ENCODE peak calls at places on chromosomes 16 and 17, in four cellular contexts. I is CD8-positive, alpha-beta T cell; J is spleen; N is tibial artery. Q is an unnamed sample.
A peak's percentile ranks its signal among the peaks of the same experiment; 100 is the strongest.

GRCh38 chr17:8954339-8954738 is 11.2 kb downstream of the PIK3R5 start:
- DNase-seq in I (peak; percentile 83), J (peak; percentile 95), N (peak; percentile 76), Q (peak; percentile 56)

GRCh38 chr17:50778988-50779387 is 11.7 kb upstream of the ANKRD40CL start:
- DNase-seq in I (no peak), J (no peak), N (no peak), Q (no peak)

GRCh38 chr16:73062640-73063283 is 14.8 kb upstream of the ZFHX3 start:
- DNase-seq in I (no peak), J (no peak), N (no peak), Q (no peak)

GRCh38 chr16:11976850-11977205 is 294 bp downstream of the SNX29 start:
- DNase-seq in I (no peak), J (no peak), N (peak; percentile 22), Q (peak; percentile 13)

GRCh38 chr17:64006361-64007088 is 8.4 kb downstream of the PRR29 start:
- DNase-seq in I (no peak), J (peak; percentile 87), N (peak; percentile 48), Q (peak; percentile 80)

GRCh38 chr16:73949574-73950348 is 346.9 kb upstream of the PSMD7 start:
- DNase-seq in I (no peak), J (no peak), N (peak; percentile 30), Q (peak; percentile 7)

GRCh38 chr17:17702370-17702769 is 21.1 kb downstream of the RAI1 start:
- DNase-seq in I (no peak), J (no peak), N (no peak), Q (no peak)

GRCh38 chr16:56911771-56912541 is 20.0 kb upstream of the HERPUD1 start:
- DNase-seq in I (no peak), J (peak; percentile 89), N (peak; percentile 52), Q (peak; percentile 41)

GRCh38 chr16:76583466-76583865 is 306.3 kb downstream of the CNTNAP4 start:
- DNase-seq in I (no peak), J (no peak), N (no peak), Q (peak; percentile 12)

GRCh38 chr16:2474877-2475412 is at the start of gene TBC1D24:
- DNase-seq in I (peak; percentile 77), J (peak; percentile 97), N (peak; percentile 82), Q (peak; percentile 92)

GRCh38 chr17:7074931-7075330 is 5.1 kb downstream of the CLEC10A start:
- DNase-seq in I (no peak), J (no peak), N (no peak), Q (no peak)

GRCh38 chr17:40518401-40519088 is 17.1 kb upstream of the TNS4 start:
- DNase-seq in I (no peak), J (peak; percentile 51), N (no peak), Q (no peak)

GRCh38 chr16:84115919-84116719 is 623 bp downstream of the MBTPS1 start:
- DNase-seq in I (peak; percentile 66), J (no peak), N (no peak), Q (no peak)

GRCh38 chr16:30808163-30808562 is 21.2 kb upstream of the ZNF629 start:
- DNase-seq in I (no peak), J (no peak), N (no peak), Q (no peak)

GRCh38 chr16:86761117-86761971 is 183.0 kb downstream of the FOXL1 start:
- DNase-seq in I (peak; percentile 52), J (peak; percentile 75), N (peak; percentile 58), Q (peak; percentile 62)

GRCh38 chr17:78572277-78573205 is 4.7 kb downstream of the DNAH17 start:
- DNase-seq in I (no peak), J (no peak), N (no peak), Q (no peak)

GRCh38 chr17:19928299-19928698 is 49.3 kb downstream of the AKAP10 start:
- DNase-seq in I (no peak), J (no peak), N (no peak), Q (no peak)

GRCh38 chr17:57107498-57108101 is 22.6 kb downstream of the AKAP1 start:
- DNase-seq in I (no peak), J (no peak), N (no peak), Q (no peak)

GRCh38 chr17:18141210-18141803 is 32.8 kb downstream of the MYO15A start:
- DNase-seq in I (peak; percentile 44), J (no peak), N (no peak), Q (no peak)

GRCh38 chr17:51572115-51572514 is 311.8 kb downstream of the UTP18 start:
- DNase-seq in I (no peak), J (no peak), N (no peak), Q (no peak)

GRCh38 chr16:81190667-81191066 is 47.8 kb upstream of the BCO1 start:
- DNase-seq in I (no peak), J (no peak), N (no peak), Q (no peak)

GRCh38 chr17:42347606-42348005 is 40.6 kb downstream of the STAT3 start:
- DNase-seq in I (no peak), J (no peak), N (no peak), Q (no peak)

GRCh38 chr16:70421473-70422311 is 17.2 kb downstream of the ST3GAL2 start:
- DNase-seq in I (no peak), J (no peak), N (no peak), Q (no peak)

GRCh38 chr17:17505151-17505550 is 9.0 kb upstream of the RASD1 start:
- DNase-seq in I (no peak), J (no peak), N (no peak), Q (no peak)

GRCh38 chr16:68399456-68399855 is 48.9 kb downstream of the SMPD3 start:
- DNase-seq in I (no peak), J (peak; percentile 29), N (no peak), Q (no peak)

DNA sequence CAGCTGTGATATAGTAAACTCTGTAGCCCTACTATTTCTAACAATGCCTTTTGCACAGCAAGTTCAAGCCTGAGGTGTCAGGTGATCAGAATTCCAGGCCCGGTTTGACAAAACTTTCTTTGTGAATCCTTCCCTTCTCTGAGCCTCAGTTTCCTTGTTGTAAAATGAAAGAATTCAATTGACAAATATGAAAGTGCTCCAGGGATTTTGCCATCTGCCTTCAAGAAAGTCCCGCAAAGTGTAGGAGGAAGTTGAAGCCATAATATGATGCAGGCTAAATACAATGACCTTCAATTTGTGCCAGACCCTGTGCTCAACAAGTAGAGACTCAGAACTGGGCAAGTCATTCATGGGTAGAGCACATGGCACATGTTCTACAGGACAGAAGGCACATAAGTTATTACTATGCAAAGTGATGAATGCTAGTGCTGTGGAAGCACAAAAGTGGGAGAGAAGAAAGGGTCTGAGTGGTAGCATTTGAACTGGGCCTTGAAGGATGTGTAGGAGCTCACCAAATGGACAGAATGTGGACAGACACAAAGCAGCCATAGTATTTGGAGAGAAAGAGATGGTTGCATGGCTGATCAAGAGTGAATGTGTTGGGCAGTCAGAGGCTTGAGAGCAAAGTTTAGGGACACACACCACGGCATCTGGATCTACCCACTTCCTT is 2.3 kb upstream of the SCIMP start:
- DNase-seq in I (no peak), J (no peak), N (no peak), Q (no peak)
- H3K4me1 ChIP-seq in I (peaks cover 26% of the 10 kb centered on the region), J (peaks cover 44% of the 10 kb centered on the region), N (no peaks in the 10 kb centered on the region), Q (peaks cover 1% of the 10 kb centered on the region)

DNA sequence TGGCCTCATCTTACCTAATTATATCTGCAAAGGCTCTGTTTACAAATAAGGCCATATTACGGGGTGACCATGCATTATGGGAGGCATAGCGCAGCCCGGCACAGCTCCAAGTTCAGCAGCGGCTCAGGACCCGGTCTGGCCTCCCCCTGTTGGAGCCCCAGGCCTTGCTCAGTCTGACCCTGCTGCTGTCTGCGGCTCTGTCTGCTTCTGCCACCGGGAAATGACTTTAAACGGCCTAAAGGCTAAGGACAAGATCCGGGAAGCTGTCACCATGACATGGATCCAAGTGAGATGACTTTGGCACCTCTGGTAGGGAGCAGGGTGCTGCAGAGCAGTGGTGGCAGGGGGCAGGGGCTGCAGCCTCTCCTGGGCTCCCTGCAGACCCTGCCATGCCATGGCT is 140.6 kb upstream of the GSE1 start:
- DNase-seq in I (no peak), J (no peak), N (no peak), Q (no peak)
- H3K4me1 ChIP-seq in I (no peaks in the 10 kb centered on the region), J (no peaks in the 10 kb centered on the region), N (peaks cover 19% of the 10 kb centered on the region), Q (peaks cover 5% of the 10 kb centered on the region)

DNA sequence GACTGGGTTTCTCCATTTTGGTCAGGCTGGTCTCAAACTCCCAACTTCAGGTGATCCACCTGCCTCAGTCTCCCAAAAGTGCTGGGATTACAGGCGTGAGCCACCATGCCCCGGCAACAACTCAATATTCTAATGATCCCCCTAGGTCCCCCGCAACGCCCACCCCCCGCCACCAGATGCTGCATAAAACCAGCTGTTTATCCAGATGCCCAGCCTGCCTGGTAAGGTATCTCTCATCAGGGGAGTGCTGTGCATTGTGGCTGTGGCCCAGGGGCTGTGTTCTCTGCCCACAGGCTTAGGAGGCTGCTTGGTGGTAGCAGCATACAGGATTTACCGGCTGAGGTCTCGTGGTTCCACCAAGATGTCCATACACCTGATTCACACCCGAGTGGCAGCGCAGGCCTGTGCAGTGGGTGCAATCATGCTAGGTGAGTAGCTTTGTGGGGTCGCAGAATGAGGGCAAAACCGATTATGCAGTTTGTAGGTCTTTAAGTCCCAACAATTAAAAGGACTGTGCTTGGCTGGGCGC is 1.3 kb downstream of the HIGD1B start:
- DNase-seq in I (no peak), J (no peak), N (no peak), Q (no peak)
- H3K4me1 ChIP-seq in I (no peaks in the 10 kb centered on the region), J (no peaks in the 10 kb centered on the region), N (no peaks in the 10 kb centered on the region), Q (no peaks in the 10 kb centered on the region)

GRCh38 chr17:61225178-61225577 is 174.5 kb upstream of the TBX2 start:
- DNase-seq in I (no peak), J (no peak), N (no peak), Q (no peak)

GRCh38 chr17:61219460-61219859 is 180.2 kb upstream of the TBX2 start:
- DNase-seq in I (no peak), J (no peak), N (peak; percentile 32), Q (peak; percentile 16)

GRCh38 chr17:61221181-61221580 is 178.5 kb upstream of the TBX2 start:
- DNase-seq in I (no peak), J (no peak), N (no peak), Q (no peak)

GRCh38 chr17:61223725-61224124 is 175.9 kb upstream of the TBX2 start:
- DNase-seq in I (no peak), J (no peak), N (no peak), Q (no peak)

DNA sequence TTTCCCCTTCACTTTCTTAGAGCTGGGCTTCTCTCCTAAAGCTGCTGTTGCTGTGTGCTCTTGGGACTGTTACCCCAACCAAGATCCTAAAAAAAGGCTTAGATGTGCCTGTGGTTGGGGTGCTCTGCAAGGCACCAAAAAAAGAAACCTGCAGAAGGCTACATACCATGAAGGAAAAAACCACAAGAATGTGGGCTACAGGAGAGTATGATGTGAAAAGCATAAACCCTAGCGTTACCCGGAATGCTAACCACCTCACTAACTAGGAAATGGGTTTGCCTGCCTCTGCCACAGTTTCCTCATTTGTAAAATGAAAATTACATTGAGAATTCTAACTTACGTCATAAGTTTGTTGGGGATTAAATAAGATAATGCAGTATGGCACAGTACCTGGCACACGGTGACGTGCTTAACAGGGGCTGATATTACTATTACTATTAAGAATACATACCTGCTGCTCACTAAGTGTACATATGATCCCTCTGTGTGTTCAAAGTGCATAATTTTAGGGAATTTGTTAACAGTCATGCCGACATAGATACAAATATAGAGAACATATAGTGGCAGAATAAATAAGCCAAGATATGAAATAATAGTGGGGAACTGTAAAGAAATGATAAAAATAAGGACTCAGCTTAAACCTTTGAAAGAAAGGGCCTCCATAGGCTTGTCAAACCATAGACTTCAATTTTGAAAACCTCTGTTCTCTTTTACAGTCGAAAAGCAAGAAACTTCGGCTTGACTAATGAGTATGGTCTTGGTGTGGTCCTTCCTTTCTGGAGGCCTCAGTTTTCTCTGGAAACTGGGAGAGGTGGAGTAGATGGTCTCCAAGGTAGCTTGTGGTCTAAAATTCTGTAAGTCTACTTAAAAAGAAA is 177.8 kb upstream of the TBX2 start:
- DNase-seq in I (no peak), J (no peak), N (no peak), Q (no peak)
- H3K4me1 ChIP-seq in I (peaks cover 27% of the 10 kb centered on the region), J (peaks cover 20% of the 10 kb centered on the region), N (peaks cover 9% of the 10 kb centered on the region), Q (peaks cover 6% of the 10 kb centered on the region)

GRCh38 chr17:80785477-80786178 is 206.0 kb upstream of the CHMP6 start:
- DNase-seq in I (no peak), J (no peak), N (no peak), Q (no peak)
- H3K4me1 ChIP-seq in I (peaks cover 87% of the 10 kb centered on the region), J (peaks cover 48% of the 10 kb centered on the region), N (peaks cover 29% of the 10 kb centered on the region), Q (peaks cover 56% of the 10 kb centered on the region)

Q was measured in heart right ventricle.